ENCODE peak calls at places on chromosomes 11 and 22, in six cellular contexts. R is AG04450; K is colonic mucosa; I is CD8-positive, alpha-beta T cell; S is left ventricle myocardium inferior; C is stomach. U is an unnamed sample. For H3K27me3, the result is how much of the 10 kb centered on the place peaks cover.

GRCh38 chr11:123195182-123196059 is at the start of gene CLMP:
- DNase-seq in C (no peak), S (peak), I (no peak), K (peak), R (no peak), U (peak)

GRCh38 chr22:25482091-25482760 is 82.2 kb upstream of the GRK3 start:
- DNase-seq in C (no peak), I (no peak), R (no peak), K (no peak), S (no peak), U (no peak)

GRCh38 chr11:69644071-69644961 is 3.4 kb downstream of the CCND1 start:
- DNase-seq in S (peak), R (peak), I (no peak), K (peak), C (peak), U (peak)

GRCh38 chr11:96187779-96188624 is 155.0 kb downstream of the MAML2 start:
- DNase-seq in R (no peak), C (no peak), K (no peak), S (peak), I (no peak), U (no peak)

GRCh38 chr11:117392001-117392690 is 64.5 kb downstream of the CEP164 start:
- DNase-seq in R (no peak), I (no peak), C (no peak), S (no peak), K (no peak), U (no peak)

GRCh38 chr11:133531971-133532651 is at the start of gene OPCML:
- DNase-seq in R (no peak), S (no peak), I (no peak), K (no peak), C (no peak), U (no peak)

GRCh38 chr11:12195773-12196172 is 85.4 kb downstream of the MICAL2 start:
- DNase-seq in K (no peak), R (no peak), S (no peak), C (no peak), I (peak), U (no peak)

GRCh38 chr22:44191036-44191454 is 10.3 kb downstream of the PARVG start:
- DNase-seq in R (no peak), S (no peak), C (no peak), I (no peak), K (no peak), U (no peak)

GRCh38 chr22:36086170-36086490 is 57.5 kb upstream of the RBFOX2 start:
- DNase-seq in C (no peak), K (peak), I (no peak), R (no peak), S (no peak), U (no peak)

GRCh38 chr11:40281055-40281580 is 1178.3 kb downstream of the LRRC4C start:
- DNase-seq in C (no peak), S (no peak), I (no peak), R (no peak), K (no peak), U (no peak)

GRCh38 chr11:77347962-77348361 is 46.5 kb upstream of the GDPD4 start:
- DNase-seq in K (no peak), S (no peak), C (no peak), I (no peak), R (no peak), U (no peak)

GRCh38 chr22:42459273-42460040 is 27.3 kb upstream of the NFAM1 start:
- DNase-seq in I (no peak), S (no peak), C (no peak), K (peak), R (no peak), U (no peak)
- H3K27me3 ChIP-seq in I (under half), S (half or more), C (under half), K (under half), R (under half), U (under half)

GRCh38 chr22:46801826-46802607 is 39.6 kb downstream of the TBC1D22A start:
- DNase-seq in C (no peak), R (no peak), I (no peak), S (no peak), K (no peak), U (no peak)

GRCh38 chr22:46800102-46800857 is 37.8 kb downstream of the TBC1D22A start:
- DNase-seq in K (no peak), S (no peak), I (no peak), R (no peak), C (no peak), U (no peak)

GRCh38 chr22:46799626-46800025 is 37.2 kb downstream of the TBC1D22A start:
- DNase-seq in C (no peak), I (no peak), K (no peak), R (no peak), S (no peak), U (no peak)

GRCh38 chr22:46802608-46803027 is 40.2 kb downstream of the TBC1D22A start:
- DNase-seq in I (no peak), S (no peak), R (no peak), K (no peak), C (no peak), U (no peak)

GRCh38 chr22:46801331-46801811 is 38.9 kb downstream of the TBC1D22A start:
- DNase-seq in K (no peak), R (no peak), C (no peak), I (no peak), S (no peak), U (no peak)
- H3K27ac ChIP-seq in K (no peak), R (no peak), C (no peak), I (no peak), S (no peak), U (no peak)

DNA sequence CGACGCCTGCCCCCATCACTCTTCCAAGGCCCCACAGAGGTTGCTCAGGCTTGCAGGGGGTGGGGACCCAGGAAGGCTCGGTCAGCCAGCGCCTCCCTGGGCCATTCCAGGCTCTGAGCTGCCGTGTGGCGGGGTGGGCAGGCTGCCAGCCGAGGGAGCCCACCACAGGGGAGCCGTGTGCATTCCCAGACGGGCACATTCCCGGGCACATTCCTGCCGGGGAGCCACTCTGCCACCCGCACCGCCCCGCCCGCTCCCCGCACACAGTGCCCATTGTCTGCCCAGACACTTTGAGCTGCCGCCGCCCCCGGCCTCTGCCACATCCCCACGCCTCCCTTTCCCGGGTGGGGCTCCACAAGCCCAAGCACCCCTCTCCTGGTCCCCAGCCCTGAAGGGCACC is 27.4 kb downstream of the RPL3 start:
- DNase-seq in I (no peak), C (no peak), S (no peak), R (no peak), K (no peak), U (peak)
- H3K27me3 ChIP-seq in I (under half), C (under half), S (under half), R (under half), K (under half), U (under half)

DNA sequence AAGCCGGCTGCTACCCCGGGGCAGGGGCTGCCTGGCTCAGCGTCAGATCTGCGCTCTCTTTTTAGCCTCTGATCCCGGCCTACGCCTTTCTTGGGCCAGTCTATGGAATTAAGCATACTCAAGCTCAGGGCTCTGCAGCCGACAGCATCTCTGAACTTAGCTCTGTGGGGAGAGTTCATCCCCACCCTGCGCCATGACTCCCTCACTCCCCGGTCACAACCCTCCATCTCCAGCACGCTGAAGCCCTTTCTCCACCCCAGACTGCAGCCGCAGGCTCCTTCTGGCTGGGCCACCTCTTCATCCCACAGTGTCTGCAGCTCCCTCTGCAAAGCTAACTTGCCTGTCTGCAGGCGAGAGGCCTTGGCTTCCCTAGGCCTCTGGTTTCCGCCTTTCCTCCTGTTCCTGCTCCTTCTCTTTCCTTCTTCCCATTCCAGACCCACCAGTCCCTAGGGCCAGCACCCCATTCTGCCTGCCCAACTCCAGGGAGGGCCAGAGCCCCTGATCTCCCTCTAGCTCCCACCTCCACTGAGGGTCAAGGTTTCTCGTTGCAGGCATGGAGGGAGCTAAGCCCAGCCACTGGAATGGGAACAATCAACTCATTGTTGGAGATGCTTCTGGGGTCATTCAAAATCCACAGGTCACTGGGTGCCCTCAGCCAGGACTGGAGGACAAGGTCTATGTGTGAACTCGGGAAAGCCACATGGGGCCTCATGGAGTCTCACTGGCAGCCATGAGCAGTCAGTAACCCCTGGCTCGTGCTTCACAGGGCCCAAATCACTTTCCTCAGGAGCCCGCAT is 39.1 kb downstream of the ADAMTS15 start:
- DNase-seq in C (no peak), K (no peak), R (no peak), I (no peak), S (no peak), U (no peak)
- H3K27ac ChIP-seq in C (peak), K (no peak), R (no peak), I (no peak), S (peak), U (no peak)

DNA sequence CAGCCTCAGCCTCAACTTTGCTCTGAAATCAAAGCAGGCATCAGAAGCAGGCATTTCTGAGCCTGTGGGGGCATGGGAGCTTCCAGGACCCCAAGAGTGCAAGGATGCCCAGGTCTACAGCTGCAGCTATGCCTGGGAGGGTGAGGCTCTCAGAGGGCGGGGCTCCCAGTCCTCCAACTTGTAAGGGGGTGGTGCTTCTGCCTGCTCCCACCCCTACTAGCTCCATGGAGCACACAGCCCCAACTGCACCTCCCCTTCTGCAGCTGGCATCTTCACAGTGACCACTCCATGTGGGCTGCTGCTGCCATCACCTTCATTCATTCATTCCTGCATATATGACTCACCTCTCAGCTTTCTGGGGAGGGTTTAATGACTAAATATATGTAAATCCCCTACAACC is 43.9 kb downstream of the CHST1 start:
- DNase-seq in S (no peak), K (no peak), R (no peak), I (no peak), C (no peak), U (no peak)
- H3K27me3 ChIP-seq in S (under half), K (under half), R (under half), I (under half), C (under half), U (under half)

U was measured in body of pancreas.